ENCODE peak calls at places on chromosomes 6 and 20, in six cellular contexts. One of them, this sample, is unnamed.

GRCh38 chr6:105594821-105595220 is 191.9 kb upstream of the PREP start:
- DNase-seq in fibroblast of lung: peak
- DNase-seq in upper lobe of left lung: no peak
- DNase-seq in fibroblast of pulmonary artery: peak
- DNase-seq in heart left ventricle: no peak
- DNase-seq in lower leg skin: no peak
- DNase-seq in this sample: no peak

GRCh38 chr20:11170565-11170964 is 496.8 kb upstream of the JAG1 start:
- DNase-seq in fibroblast of lung: peak
- DNase-seq in upper lobe of left lung: no peak
- DNase-seq in fibroblast of pulmonary artery: peak
- DNase-seq in heart left ventricle: no peak
- DNase-seq in lower leg skin: no peak
- DNase-seq in this sample: no peak

GRCh38 chr6:145118224-145118623 is 617.1 kb downstream of the EPM2A start:
- DNase-seq in fibroblast of lung: no peak
- DNase-seq in fibroblast of pulmonary artery: no peak
- DNase-seq in lower leg skin: no peak
- DNase-seq in heart left ventricle: no peak
- DNase-seq in upper lobe of left lung: no peak
- DNase-seq in this sample: no peak

GRCh38 chr20:3454821-3455220 is 16.0 kb upstream of the ATRN start:
- DNase-seq in heart left ventricle: no peak
- DNase-seq in upper lobe of left lung: no peak
- DNase-seq in fibroblast of lung: no peak
- DNase-seq in fibroblast of pulmonary artery: no peak
- DNase-seq in lower leg skin: no peak
- DNase-seq in this sample: no peak

GRCh38 chr6:39800388-39801032 is 8.3 kb downstream of the DAAM2 start:
- DNase-seq in fibroblast of lung: no peak
- DNase-seq in lower leg skin: no peak
- DNase-seq in upper lobe of left lung: no peak
- DNase-seq in fibroblast of pulmonary artery: no peak
- DNase-seq in heart left ventricle: no peak
- DNase-seq in this sample: no peak

GRCh38 chr6:33276864-33277662 is at the start of gene B3GALT4:
- DNase-seq in fibroblast of lung: peak
- DNase-seq in heart left ventricle: peak
- DNase-seq in fibroblast of pulmonary artery: peak
- DNase-seq in lower leg skin: peak
- DNase-seq in upper lobe of left lung: peak
- DNase-seq in this sample: peak

GRCh38 chr20:17225891-17226409 is 890 bp upstream of the PCSK2 start:
- DNase-seq in lower leg skin: no peak
- DNase-seq in heart left ventricle: no peak
- DNase-seq in upper lobe of left lung: peak
- DNase-seq in fibroblast of lung: no peak
- DNase-seq in fibroblast of pulmonary artery: no peak
- DNase-seq in this sample: peak

GRCh38 chr6:19209202-19209601 is 628.0 kb upstream of the ID4 start:
- DNase-seq in lower leg skin: no peak
- DNase-seq in upper lobe of left lung: no peak
- DNase-seq in fibroblast of lung: no peak
- DNase-seq in heart left ventricle: no peak
- DNase-seq in fibroblast of pulmonary artery: no peak
- DNase-seq in this sample: no peak

GRCh38 chr6:32176476-32177181 is 745 bp upstream of the AGPAT1 start:
- DNase-seq in lower leg skin: no peak
- DNase-seq in fibroblast of lung: peak
- DNase-seq in heart left ventricle: no peak
- DNase-seq in fibroblast of pulmonary artery: peak
- DNase-seq in upper lobe of left lung: no peak
- DNase-seq in this sample: no peak

GRCh38 chr6:136213853-136214252 is 36.3 kb downstream of the MTFR2 start:
- DNase-seq in lower leg skin: no peak
- DNase-seq in upper lobe of left lung: no peak
- DNase-seq in fibroblast of pulmonary artery: no peak
- DNase-seq in heart left ventricle: no peak
- DNase-seq in fibroblast of lung: no peak
- DNase-seq in this sample: no peak

GRCh38 chr6:20351529-20351928 is 50.1 kb upstream of the E2F3 start:
- DNase-seq in lower leg skin: no peak
- DNase-seq in upper lobe of left lung: no peak
- DNase-seq in fibroblast of lung: no peak
- DNase-seq in fibroblast of pulmonary artery: no peak
- DNase-seq in heart left ventricle: no peak
- DNase-seq in this sample: no peak

GRCh38 chr6:148177589-148178233 is 164.9 kb upstream of the SASH1 start:
- DNase-seq in heart left ventricle: peak
- DNase-seq in upper lobe of left lung: no peak
- DNase-seq in lower leg skin: peak
- DNase-seq in fibroblast of lung: peak
- DNase-seq in fibroblast of pulmonary artery: peak
- DNase-seq in this sample: no peak

GRCh38 chr6:136751991-136752390 is 40.3 kb downstream of the MAP3K5 start:
- DNase-seq in lower leg skin: no peak
- DNase-seq in heart left ventricle: no peak
- DNase-seq in fibroblast of pulmonary artery: no peak
- DNase-seq in fibroblast of lung: no peak
- DNase-seq in upper lobe of left lung: no peak
- DNase-seq in this sample: no peak

GRCh38 chr6:110537208-110538123 is 61.1 kb upstream of the SLC22A16 start:
- DNase-seq in upper lobe of left lung: no peak
- DNase-seq in fibroblast of pulmonary artery: peak
- DNase-seq in lower leg skin: no peak
- DNase-seq in fibroblast of lung: peak
- DNase-seq in heart left ventricle: no peak
- DNase-seq in this sample: no peak

GRCh38 chr6:125534430-125535263 is 214.8 kb upstream of the HEY2 start:
- DNase-seq in heart left ventricle: no peak
- DNase-seq in upper lobe of left lung: no peak
- DNase-seq in lower leg skin: no peak
- DNase-seq in fibroblast of pulmonary artery: no peak
- DNase-seq in fibroblast of lung: no peak
- DNase-seq in this sample: no peak

GRCh38 chr20:20085812-20086211 is 33.5 kb downstream of the CFAP61 start:
- DNase-seq in fibroblast of pulmonary artery: no peak
- DNase-seq in upper lobe of left lung: no peak
- DNase-seq in heart left ventricle: peak
- DNase-seq in lower leg skin: no peak
- DNase-seq in fibroblast of lung: no peak
- DNase-seq in this sample: no peak

GRCh38 chr6:138248878-138249277 is 30.6 kb upstream of the PBOV1 start:
- DNase-seq in heart left ventricle: no peak
- DNase-seq in fibroblast of lung: no peak
- DNase-seq in upper lobe of left lung: no peak
- DNase-seq in lower leg skin: no peak
- DNase-seq in fibroblast of pulmonary artery: no peak
- DNase-seq in this sample: no peak

GRCh38 chr6:139588076-139588639 is 213.7 kb upstream of the CITED2 start:
- DNase-seq in fibroblast of pulmonary artery: peak
- DNase-seq in heart left ventricle: no peak
- DNase-seq in fibroblast of lung: peak
- DNase-seq in upper lobe of left lung: no peak
- DNase-seq in lower leg skin: no peak
- DNase-seq in this sample: no peak

GRCh38 chr20:7841967-7842301 is 98.3 kb downstream of the HAO1 start:
- DNase-seq in fibroblast of lung: peak
- DNase-seq in heart left ventricle: peak
- DNase-seq in lower leg skin: no peak
- DNase-seq in fibroblast of pulmonary artery: peak
- DNase-seq in upper lobe of left lung: no peak
- DNase-seq in this sample: no peak

GRCh38 chr6:13331516-13332348 is 3.4 kb upstream of the TBC1D7 start:
- DNase-seq in lower leg skin: no peak
- DNase-seq in fibroblast of pulmonary artery: peak
- DNase-seq in heart left ventricle: no peak
- DNase-seq in upper lobe of left lung: no peak
- DNase-seq in fibroblast of lung: peak
- DNase-seq in this sample: no peak

GRCh38 chr20:37943033-37943432 is 40.1 kb downstream of the VSTM2L start:
- DNase-seq in fibroblast of pulmonary artery: no peak
- DNase-seq in heart left ventricle: no peak
- DNase-seq in fibroblast of lung: no peak
- DNase-seq in upper lobe of left lung: no peak
- DNase-seq in lower leg skin: peak
- DNase-seq in this sample: peak

GRCh38 chr6:158011478-158011920 is 29.8 kb downstream of the SYNJ2 start:
- DNase-seq in lower leg skin: peak
- DNase-seq in heart left ventricle: no peak
- DNase-seq in fibroblast of pulmonary artery: peak
- DNase-seq in upper lobe of left lung: no peak
- DNase-seq in fibroblast of lung: peak
- DNase-seq in this sample: no peak

GRCh38 chr6:124964764-124965105 is 2.5 kb downstream of the RNF217 start:
- DNase-seq in heart left ventricle: no peak
- DNase-seq in fibroblast of pulmonary artery: peak
- DNase-seq in lower leg skin: no peak
- DNase-seq in upper lobe of left lung: no peak
- DNase-seq in fibroblast of lung: peak
- DNase-seq in this sample: no peak

GRCh38 chr6:1395941-1396908 is 6.8 kb downstream of the FOXF2 start:
- DNase-seq in fibroblast of lung: no peak
- DNase-seq in fibroblast of pulmonary artery: no peak
- DNase-seq in lower leg skin: no peak
- DNase-seq in upper lobe of left lung: no peak
- DNase-seq in heart left ventricle: no peak
- DNase-seq in this sample: no peak

GRCh38 chr6:11912420-11912819 is 99.7 kb upstream of the HIVEP1 start:
- DNase-seq in fibroblast of lung: no peak
- DNase-seq in upper lobe of left lung: no peak
- DNase-seq in fibroblast of pulmonary artery: no peak
- DNase-seq in lower leg skin: no peak
- DNase-seq in heart left ventricle: no peak
- DNase-seq in this sample: no peak

GRCh38 chr6:33568826-33569570 is 11.1 kb downstream of the BAK1 start:
- DNase-seq in lower leg skin: no peak
- DNase-seq in heart left ventricle: no peak
- DNase-seq in fibroblast of pulmonary artery: no peak
- DNase-seq in fibroblast of lung: no peak
- DNase-seq in upper lobe of left lung: no peak
- DNase-seq in this sample: no peak

GRCh38 chr6:32642707-32643106 is 5.5 kb downstream of the HLA-DQA1 start:
- DNase-seq in fibroblast of pulmonary artery: no peak
- DNase-seq in lower leg skin: no peak
- DNase-seq in upper lobe of left lung: no peak
- DNase-seq in fibroblast of lung: no peak
- DNase-seq in heart left ventricle: no peak
- DNase-seq in this sample: no peak

GRCh38 chr6:5318617-5319016 is 57.3 kb downstream of the FARS2 start:
- DNase-seq in lower leg skin: no peak
- DNase-seq in heart left ventricle: no peak
- DNase-seq in fibroblast of pulmonary artery: no peak
- DNase-seq in upper lobe of left lung: no peak
- DNase-seq in fibroblast of lung: no peak
- DNase-seq in this sample: no peak

GRCh38 chr20:59221049-59221748 is 57.6 kb downstream of the ZNF831 start:
- DNase-seq in heart left ventricle: peak
- DNase-seq in fibroblast of pulmonary artery: peak
- DNase-seq in lower leg skin: peak
- DNase-seq in fibroblast of lung: no peak
- DNase-seq in upper lobe of left lung: no peak
- DNase-seq in this sample: no peak
- TF ChIP-seq CTCF in heart left ventricle: no peak
- TF ChIP-seq CTCF in fibroblast of pulmonary artery: peak
- TF ChIP-seq CTCF in lower leg skin: no peak
- TF ChIP-seq CTCF in fibroblast of lung: no peak
- TF ChIP-seq CTCF in upper lobe of left lung: no peak
- TF ChIP-seq CTCF in this sample: peak

DNA sequence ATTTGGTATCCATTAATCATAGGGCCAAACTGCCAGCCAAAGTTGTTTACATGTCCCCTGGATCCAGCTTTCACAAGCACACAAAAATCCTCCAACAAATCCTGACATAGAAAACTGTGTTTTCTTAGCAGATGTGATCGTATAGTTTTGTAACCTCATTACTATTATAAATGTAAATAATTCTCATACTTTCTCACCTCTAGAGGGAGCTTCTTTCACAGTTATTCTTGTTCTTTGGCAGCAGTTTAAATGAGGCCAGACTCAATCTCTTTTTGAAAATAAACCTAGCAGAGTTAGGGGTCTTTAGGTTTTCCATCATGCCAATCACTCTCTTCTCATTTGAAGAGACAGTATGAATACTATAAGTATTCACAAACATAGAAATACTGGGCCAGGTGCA is 17.0 kb upstream of the ZNF318 start:
- DNase-seq in heart left ventricle: no peak
- DNase-seq in fibroblast of lung: peak
- DNase-seq in fibroblast of pulmonary artery: no peak
- DNase-seq in upper lobe of left lung: no peak
- DNase-seq in lower leg skin: no peak
- DNase-seq in this sample: no peak
- TF ChIP-seq CTCF in heart left ventricle: peak
- TF ChIP-seq CTCF in fibroblast of lung: peak
- TF ChIP-seq CTCF in fibroblast of pulmonary artery: no peak
- TF ChIP-seq CTCF in upper lobe of left lung: no peak
- TF ChIP-seq CTCF in lower leg skin: no peak
- TF ChIP-seq CTCF in this sample: peak

DNA sequence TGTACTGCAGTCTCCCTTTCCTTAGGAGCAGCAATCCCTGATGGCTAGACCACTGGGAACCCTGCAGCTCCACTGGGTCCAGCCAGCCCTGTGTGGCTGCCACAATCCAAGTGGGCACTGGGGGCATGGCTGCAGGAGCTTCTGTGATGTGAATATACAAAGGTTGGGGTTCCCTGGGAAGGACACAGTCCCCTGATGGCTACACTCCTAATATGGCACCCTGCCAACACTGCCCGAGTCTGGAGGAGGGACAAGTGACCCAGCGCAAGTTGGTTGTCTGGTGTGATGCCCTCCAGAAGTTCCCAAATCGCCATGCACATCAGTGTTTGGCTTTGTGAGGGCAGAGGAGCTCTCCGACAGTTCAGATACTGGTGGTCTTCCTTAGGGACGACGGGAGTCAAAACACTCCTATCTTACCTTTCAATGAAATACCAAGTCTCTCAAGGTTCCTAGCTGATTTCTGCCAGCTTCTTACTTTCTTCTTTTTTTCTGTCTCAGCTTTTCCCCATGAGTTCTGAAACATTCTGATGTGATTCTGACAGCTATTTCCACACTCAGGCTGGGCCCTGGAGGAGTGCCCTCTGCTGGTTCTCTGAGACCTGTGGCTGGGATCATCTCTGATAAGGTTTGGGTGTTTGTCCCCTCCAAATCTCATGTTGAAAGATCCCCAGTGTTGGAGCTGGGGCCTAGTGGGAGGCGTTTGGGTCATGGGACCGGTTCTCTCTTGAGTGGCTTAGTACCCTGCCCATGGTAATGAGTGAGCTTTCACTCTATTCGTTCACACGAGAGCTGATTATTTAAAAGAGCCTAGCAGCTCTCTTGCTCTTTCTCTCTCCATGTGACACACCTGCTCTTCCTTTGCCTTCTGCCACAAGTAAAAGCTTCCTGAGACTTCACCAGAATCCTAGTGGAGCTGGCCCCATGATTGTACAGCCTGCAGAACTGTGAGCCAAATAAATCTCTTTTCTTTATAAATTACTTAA is 15.5 kb upstream of the ZFP57 start:
- DNase-seq in fibroblast of pulmonary artery: peak
- DNase-seq in lower leg skin: no peak
- DNase-seq in heart left ventricle: no peak
- DNase-seq in upper lobe of left lung: no peak
- DNase-seq in fibroblast of lung: no peak
- DNase-seq in this sample: no peak
- TF ChIP-seq CTCF in fibroblast of pulmonary artery: peak
- TF ChIP-seq CTCF in lower leg skin: no peak
- TF ChIP-seq CTCF in heart left ventricle: peak
- TF ChIP-seq CTCF in upper lobe of left lung: no peak
- TF ChIP-seq CTCF in fibroblast of lung: peak
- TF ChIP-seq CTCF in this sample: peak

GRCh38 chr20:51767018-51767866 is 948 bp downstream of the ATP9A start:
- DNase-seq in fibroblast of pulmonary artery: peak
- DNase-seq in fibroblast of lung: peak
- DNase-seq in heart left ventricle: peak
- DNase-seq in lower leg skin: peak
- DNase-seq in upper lobe of left lung: peak
- DNase-seq in this sample: peak
- TF ChIP-seq CTCF in fibroblast of pulmonary artery: peak
- TF ChIP-seq CTCF in fibroblast of lung: peak
- TF ChIP-seq CTCF in heart left ventricle: peak
- TF ChIP-seq CTCF in lower leg skin: no peak
- TF ChIP-seq CTCF in upper lobe of left lung: no peak
- TF ChIP-seq CTCF in this sample: peak

This sample was measured in type B pancreatic cell.